ENCODE peak calls at places on chromosomes 2 and 18, in eight cellular contexts. M is transverse colon; D is WERI-Rb-1; U is CD8-positive, alpha-beta memory T cell; I is fibroblast of lung; T is adipocyte; E is left ventricle myocardium inferior; X is effector memory CD4-positive, alpha-beta T cell. L is an unnamed sample.

GRCh38 chr18:36769611-36770314 is 59.0 kb downstream of the TPGS2 start:
- DNase-seq in M (no peak), D (peak; percentile 48), U (no peak), I (no peak), T (no peak), E (no peak), X (no peak), L (no peak)

GRCh38 chr2:230400454-230400853 is 15.5 kb upstream of the SP100 start:
- DNase-seq in M (no peak), D (no peak), U (no peak), I (no peak), T (no peak), E (no peak), X (no peak), L (no peak)

GRCh38 chr2:150783015-150783414 is 295.5 kb upstream of the RND3 start:
- DNase-seq in M (no peak), D (no peak), U (no peak), I (no peak), T (no peak), E (no peak), X (no peak), L (no peak)

GRCh38 chr2:230751062-230751461 is 38.4 kb downstream of the CAB39 start:
- DNase-seq in M (no peak), D (no peak), U (no peak), I (peak; percentile 77), T (peak; percentile 64), E (no peak), X (no peak), L (peak; percentile 64)

GRCh38 chr2:152548996-152549395 is 168.3 kb downstream of the PRPF40A start:
- DNase-seq in M (no peak), D (no peak), U (no peak), I (peak; percentile 57), T (no peak), E (no peak), X (no peak), L (no peak)

GRCh38 chr2:240405133-240405532 is 30.3 kb upstream of the GPC1 start:
- DNase-seq in M (no peak), D (no peak), U (no peak), I (no peak), T (no peak), E (no peak), X (no peak), L (no peak)

GRCh38 chr2:240469239-240469636 is 33.8 kb downstream of the GPC1 start:
- DNase-seq in M (no peak), D (no peak), U (no peak), I (no peak), T (no peak), E (no peak), X (no peak), L (no peak)

GRCh38 chr2:234867882-234868285 is 83.9 kb upstream of the SH3BP4 start:
- DNase-seq in M (no peak), D (no peak), U (no peak), I (no peak), T (no peak), E (no peak), X (no peak), L (no peak)

GRCh38 chr2:44362207-44363015 is 664 bp downstream of the CAMKMT start:
- DNase-seq in M (peak; percentile 49), D (peak; percentile 37), U (peak; percentile 61), I (peak; percentile 54), T (peak; percentile 80), E (peak; percentile 20), X (peak; percentile 9), L (peak; percentile 45)

GRCh38 chr18:57772387-57772799 is 30.7 kb downstream of the ATP8B1 start:
- DNase-seq in M (peak; percentile 72), D (no peak), U (no peak), I (no peak), T (no peak), E (no peak), X (no peak), L (no peak)

GRCh38 chr2:68839260-68839833 is 31.9 kb downstream of the BMP10 start:
- DNase-seq in M (no peak), D (peak; percentile 19), U (no peak), I (no peak), T (no peak), E (no peak), X (no peak), L (no peak)

GRCh38 chr2:86393521-86394490 is 47.4 kb upstream of the KDM3A start:
- DNase-seq in M (peak; percentile 29), D (peak; percentile 71), U (no peak), I (no peak), T (peak; percentile 17), E (peak; percentile 30), X (no peak), L (peak; percentile 19)

GRCh38 chr2:159561242-159561641 is 55.1 kb downstream of the BAZ2B start:
- DNase-seq in M (no peak), D (no peak), U (no peak), I (no peak), T (no peak), E (no peak), X (no peak), L (no peak)

GRCh38 chr2:20091305-20091991 is 40.0 kb upstream of the LAPTM4A start:
- DNase-seq in M (peak; percentile 33), D (no peak), U (no peak), I (peak; percentile 92), T (peak; percentile 90), E (peak; percentile 69), X (no peak), L (peak; percentile 86)

GRCh38 chr18:35409921-35410320 is 32.8 kb upstream of the ZNF396 start:
- DNase-seq in M (peak; percentile 56), D (no peak), U (no peak), I (no peak), T (peak; percentile 18), E (no peak), X (no peak), L (no peak)

GRCh38 chr18:69567813-69568488 is 167.3 kb downstream of the DOK6 start:
- DNase-seq in M (no peak), D (no peak), U (no peak), I (no peak), T (no peak), E (no peak), X (no peak), L (no peak)

GRCh38 chr2:156883828-156884615 is 373.5 kb upstream of the GALNT5 start:
- DNase-seq in M (no peak), D (no peak), U (no peak), I (peak; percentile 27), T (peak; percentile 17), E (no peak), X (no peak), L (peak; percentile 28)

GRCh38 chr2:72111061-72111460 is 36.6 kb downstream of the CYP26B1 start:
- DNase-seq in M (no peak), D (no peak), U (no peak), I (no peak), T (no peak), E (no peak), X (no peak), L (no peak)

GRCh38 chr2:130864830-130865229 is 28.1 kb downstream of the ARHGEF4 start:
- DNase-seq in M (peak; percentile 45), D (no peak), U (no peak), I (peak; percentile 91), T (peak; percentile 76), E (peak; percentile 48), X (no peak), L (peak; percentile 28)

GRCh38 chr2:106095478-106096392 is 98.4 kb downstream of the UXS1 start:
- DNase-seq in M (peak; percentile 54), D (no peak), U (peak; percentile 91), I (no peak), T (no peak), E (no peak), X (peak; percentile 69), L (no peak)

GRCh38 chr2:212994976-212995375 is 156.4 kb downstream of the IKZF2 start:
- DNase-seq in M (no peak), D (no peak), U (no peak), I (peak; percentile 22), T (no peak), E (no peak), X (no peak), L (no peak)

GRCh38 chr2:74921236-74921736 is 37.2 kb upstream of the POLE4 start:
- DNase-seq in M (no peak), D (no peak), U (no peak), I (no peak), T (no peak), E (no peak), X (no peak), L (no peak)

GRCh38 chr2:96865654-96866053 is 4.2 kb downstream of the SEMA4C start:
- DNase-seq in M (no peak), D (no peak), U (no peak), I (no peak), T (no peak), E (no peak), X (no peak), L (no peak)
- H3K36me3 ChIP-seq in M (no peaks in the 10 kb centered on the region), D (peaks cover 80% of the 10 kb centered on the region), U (peaks cover 17% of the 10 kb centered on the region), I (peaks cover 41% of the 10 kb centered on the region), T (peaks cover 61% of the 10 kb centered on the region), E (peaks cover 68% of the 10 kb centered on the region), X (peaks cover 58% of the 10 kb centered on the region), L (peaks cover 62% of the 10 kb centered on the region)

DNA sequence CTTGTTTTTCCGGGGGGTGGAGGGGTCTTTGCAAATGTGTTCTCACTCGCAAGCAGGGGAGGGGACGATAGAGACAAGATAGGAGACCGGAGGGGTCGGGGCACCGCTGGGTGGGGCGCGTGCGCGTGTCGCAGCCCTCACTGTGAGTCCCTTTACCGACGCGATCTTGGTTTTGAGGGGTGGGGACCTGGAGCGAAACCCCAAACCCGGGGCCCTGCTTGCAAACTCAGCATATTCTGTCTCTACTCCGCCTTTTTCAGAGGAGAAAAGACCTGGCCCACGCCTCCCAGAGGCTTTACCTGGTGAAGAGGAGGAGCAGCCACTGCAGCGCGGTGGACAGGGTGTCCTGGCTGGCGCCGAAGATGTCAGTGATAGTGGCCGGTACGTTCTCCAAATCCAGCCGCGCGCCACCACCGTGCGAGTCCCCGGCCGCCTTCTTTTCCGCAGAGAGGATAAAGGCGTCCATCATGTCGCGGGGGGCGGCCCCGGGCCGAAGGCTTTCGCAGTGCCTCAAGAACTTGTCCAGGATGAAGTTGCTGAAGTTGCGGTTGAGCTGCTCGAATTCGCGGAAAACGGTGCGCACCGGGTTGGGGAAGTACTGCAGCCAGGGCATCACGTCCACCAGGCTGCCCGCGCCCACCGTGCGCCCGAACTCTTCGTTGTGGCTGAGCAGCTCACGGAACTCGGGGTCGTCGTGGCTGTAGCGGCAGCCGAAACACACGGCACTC is 1.7 kb downstream of the CYP1B1 start:
- DNase-seq in M (no peak), D (no peak), U (no peak), I (no peak), T (no peak), E (peak; percentile 29), X (no peak), L (no peak)
- H3K4me3 ChIP-seq in M (peak overlapping the region; percentile 44), D (no peak overlapping the region), U (no peak overlapping the region), I (peak overlapping the region; percentile 67), T (peak overlapping the region; percentile 83), E (peak overlapping the region; percentile 72), X (no peak overlapping the region), L (peak overlapping the region; percentile 60)

GRCh38 chr2:47451790-47452189 is 48.8 kb downstream of the MSH2 start:
- DNase-seq in M (no peak), D (no peak), U (no peak), I (no peak), T (no peak), E (no peak), X (no peak), L (no peak)
- H3K36me3 ChIP-seq in M (no peaks in the 10 kb centered on the region), D (peaks cover 85% of the 10 kb centered on the region), U (no peaks in the 10 kb centered on the region), I (no peaks in the 10 kb centered on the region), T (no peaks in the 10 kb centered on the region), E (peaks cover 21% of the 10 kb centered on the region), X (peaks cover 5% of the 10 kb centered on the region), L (no peaks in the 10 kb centered on the region)

DNA sequence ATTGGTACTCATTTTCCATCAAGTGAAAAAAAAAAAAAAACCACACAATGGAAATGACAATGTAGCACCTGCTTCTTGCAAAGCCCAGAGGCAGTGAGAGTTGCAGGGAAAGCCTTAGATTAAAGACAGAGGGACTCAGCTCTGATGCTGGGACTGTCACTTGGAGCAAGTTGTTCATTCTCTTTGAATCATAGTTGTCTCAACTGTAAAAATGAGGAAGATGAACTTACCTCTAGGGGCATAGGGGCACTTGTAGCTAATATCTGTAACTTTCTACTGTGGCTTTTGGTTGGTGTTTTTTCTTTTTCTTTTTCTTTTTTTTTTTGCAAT is 81.4 kb upstream of the LPIN2 start:
- DNase-seq in M (no peak), D (no peak), U (no peak), I (no peak), T (no peak), E (no peak), X (no peak), L (no peak)
- H3K4me3 ChIP-seq in M (no peak overlapping the region), D (no peak overlapping the region), U (no peak overlapping the region), I (no peak overlapping the region), T (no peak overlapping the region), E (no peak overlapping the region), X (no peak overlapping the region), L (no peak overlapping the region)

L was measured in brain microvascular endothelial cell.